ENCODE peak calls at places on chromosomes 2 and 18, in five cellular contexts. X, F, B, I and C are unnamed samples. For H3K4me1, the result is how much of the 10 kb centered on the place peaks cover.

GRCh38 chr2:95063401-95063958 is 38.0 kb downstream of the MAL start:
- DNase-seq in X (no peak), F (no peak), B (peak), I (no peak), C (no peak)

GRCh38 chr18:68742206-68742605 is 27.3 kb upstream of the TMX3 start:
- DNase-seq in X (no peak), F (no peak), B (no peak), I (no peak), C (peak)

GRCh38 chr2:235024191-235024611 is 72.4 kb downstream of the SH3BP4 start:
- DNase-seq in X (no peak), F (peak), B (peak), I (no peak), C (no peak)

GRCh38 chr2:240326246-240326645 is 109.2 kb upstream of the GPC1 start:
- DNase-seq in X (no peak), F (peak), B (no peak), I (no peak), C (peak)

GRCh38 chr2:20108655-20109396 is 57.4 kb upstream of the LAPTM4A start:
- DNase-seq in X (peak), F (peak), B (no peak), I (no peak), C (no peak)

GRCh38 chr2:64260093-64260808 is 116.0 kb upstream of the PELI1 start:
- DNase-seq in X (no peak), F (no peak), B (no peak), I (no peak), C (peak)

GRCh38 chr2:134447669-134448068 is 193.8 kb downstream of the MGAT5 start:
- DNase-seq in X (no peak), F (no peak), B (no peak), I (no peak), C (no peak)

GRCh38 chr2:139156730-139157129 is 376.5 kb upstream of the NXPH2 start:
- DNase-seq in X (no peak), F (no peak), B (no peak), I (no peak), C (no peak)

GRCh38 chr18:63043516-63043915 is 276.1 kb downstream of the BCL2 start:
- DNase-seq in X (no peak), F (peak), B (no peak), I (no peak), C (no peak)

GRCh38 chr2:83674050-83674449 is 785.0 kb downstream of the SUCLG1 start:
- DNase-seq in X (no peak), F (no peak), B (no peak), I (no peak), C (no peak)

GRCh38 chr2:233076749-233077148 is 16.6 kb downstream of the INPP5D start:
- DNase-seq in X (no peak), F (no peak), B (no peak), I (no peak), C (no peak)

DNA sequence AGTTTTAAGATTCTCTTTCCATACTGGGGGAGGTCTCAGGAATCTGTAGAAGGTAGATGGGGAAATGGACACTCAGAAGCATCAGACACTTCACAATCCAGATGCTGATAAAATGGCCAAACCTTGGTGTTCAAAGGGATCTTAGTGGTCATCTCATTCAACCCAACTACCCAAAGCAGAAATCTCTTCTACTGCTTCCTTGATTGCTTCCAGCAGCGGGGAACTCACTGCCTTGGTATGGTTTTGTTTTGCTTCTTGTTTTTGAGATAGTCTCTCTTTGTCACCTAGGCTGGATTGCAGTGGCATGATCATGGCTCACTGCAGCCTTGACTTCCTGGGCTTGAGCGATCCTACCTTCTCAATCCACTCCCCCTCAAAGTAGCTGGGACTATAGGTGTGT is 39.3 kb upstream of the PTMA start:
- DNase-seq in X (no peak), F (no peak), B (no peak), I (no peak), C (no peak)
- H3K4me1 ChIP-seq in X (half or more), F (under half), B (half or more), I (under half), C (under half)

GRCh38 chr2:227508001-227508400 is 36.0 kb downstream of the AGFG1 start:
- DNase-seq in X (no peak), F (no peak), B (no peak), I (no peak), C (no peak)
- H3K4me1 ChIP-seq in X (half or more), F (half or more), B (half or more), I (half or more), C (under half)

GRCh38 chr2:68375522-68376040 is 10.5 kb downstream of the PLEK start:
- DNase-seq in X (no peak), F (no peak), B (no peak), I (no peak), C (no peak)
- H3K4me1 ChIP-seq in X (under half), F (under half), B (under half), I (under half), C (under half)

GRCh38 chr2:217901400-217901799 is 101.4 kb downstream of the TNS1 start:
- DNase-seq in X (no peak), F (no peak), B (no peak), I (no peak), C (no peak)
- H3K4me1 ChIP-seq in X (under half), F (under half), B (half or more), I (half or more), C (under half)

DNA sequence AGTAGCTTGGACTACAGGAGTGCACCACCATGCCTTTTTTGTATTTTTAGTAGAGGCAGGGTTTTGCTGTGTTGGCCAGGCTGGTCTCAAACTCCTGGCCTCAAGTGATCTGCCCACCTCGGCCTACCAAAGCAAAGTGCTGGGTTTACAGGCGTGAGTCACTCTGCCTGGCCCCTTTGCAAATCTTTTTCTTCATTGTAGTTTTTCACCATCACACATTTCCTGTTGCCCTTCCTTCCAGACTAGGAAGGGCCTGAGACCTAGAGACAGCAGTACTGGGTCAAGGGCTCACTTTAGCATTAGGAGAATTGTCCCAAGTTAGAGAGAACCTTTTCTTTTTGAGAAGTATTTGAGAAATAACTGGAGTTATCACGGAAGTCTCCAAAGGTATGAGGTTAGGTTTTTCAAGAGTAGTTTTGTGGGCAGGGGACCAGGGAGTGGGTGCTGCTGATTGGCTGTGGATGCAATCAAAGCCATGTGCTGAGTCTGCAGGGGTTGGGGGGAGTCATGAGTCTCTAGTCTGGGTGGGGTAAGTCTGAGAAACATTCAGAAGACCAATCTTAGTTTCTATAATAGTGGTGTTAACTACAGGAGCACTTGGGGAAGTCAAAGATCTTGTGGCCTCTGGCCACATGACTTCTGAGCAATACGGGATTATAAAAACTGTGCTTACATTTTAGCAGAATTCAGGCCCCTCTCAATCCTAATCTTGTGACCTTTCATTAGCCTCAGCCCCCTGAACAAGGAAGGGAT is 23.7 kb downstream of the B3GNT2 start:
- DNase-seq in X (no peak), F (no peak), B (no peak), I (no peak), C (no peak)
- H3K4me1 ChIP-seq in X (under half), F (under half), B (under half), I (half or more), C (under half)

GRCh38 chr2:120874876-120875275 is 139.2 kb downstream of the GLI2 start:
- DNase-seq in X (no peak), F (peak), B (no peak), I (no peak), C (no peak)
- H3K4me1 ChIP-seq in X (under half), F (under half), B (under half), I (under half), C (under half)

DNA sequence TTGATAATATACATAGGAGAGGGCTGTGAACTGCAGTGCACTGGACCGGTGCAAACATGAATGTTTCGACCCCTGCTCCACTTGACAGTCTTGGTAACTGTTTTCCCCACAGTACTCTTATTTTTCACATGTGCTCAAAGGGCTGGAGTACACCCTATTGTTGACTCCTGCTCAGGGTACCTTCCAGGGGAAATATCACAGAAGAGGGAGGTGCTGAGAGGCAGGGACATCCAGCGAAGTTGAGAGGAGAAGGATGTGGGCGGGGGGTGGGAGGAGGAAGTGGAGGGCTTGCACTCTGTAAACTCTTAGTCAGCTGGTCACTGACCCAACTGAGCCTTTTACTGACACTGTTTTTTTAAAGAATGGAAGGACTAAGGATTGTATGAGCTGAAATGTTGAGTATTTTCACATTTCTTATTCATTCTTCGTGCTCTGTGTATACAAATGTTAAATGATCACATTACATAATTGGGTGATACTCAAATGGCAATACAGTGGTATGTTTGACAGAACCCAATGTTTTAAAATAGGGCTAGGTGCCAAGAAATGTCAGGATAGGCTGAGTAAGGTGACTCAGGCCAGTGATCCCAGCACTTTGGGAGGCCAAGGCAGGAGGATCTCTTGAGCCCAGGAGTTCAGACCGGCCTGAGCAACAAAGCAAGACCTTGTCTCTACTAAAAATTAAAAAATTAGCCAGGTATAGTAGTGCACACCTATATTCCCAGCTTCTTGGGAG is 10.0 kb downstream of the INPP4A start:
- DNase-seq in X (no peak), F (peak), B (peak), I (no peak), C (no peak)
- H3K4me1 ChIP-seq in X (under half), F (under half), B (half or more), I (under half), C (under half)

GRCh38 chr2:61535449-61535848 is 2.7 kb downstream of the XPO1 start:
- DNase-seq in X (no peak), F (peak), B (no peak), I (no peak), C (no peak)
- H3K4me1 ChIP-seq in X (under half), F (under half), B (under half), I (under half), C (under half)

GRCh38 chr2:216732334-216732733 is 37.0 kb upstream of the IGFBP5 start:
- DNase-seq in X (no peak), F (no peak), B (no peak), I (no peak), C (no peak)

GRCh38 chr2:216724190-216724589 is 28.8 kb upstream of the IGFBP5 start:
- DNase-seq in X (no peak), F (no peak), B (no peak), I (no peak), C (no peak)

GRCh38 chr2:216730871-216731270 is 35.5 kb upstream of the IGFBP5 start:
- DNase-seq in X (no peak), F (no peak), B (no peak), I (no peak), C (no peak)

GRCh38 chr2:216731465-216731864 is 36.1 kb upstream of the IGFBP5 start:
- DNase-seq in X (no peak), F (no peak), B (no peak), I (no peak), C (no peak)

DNA sequence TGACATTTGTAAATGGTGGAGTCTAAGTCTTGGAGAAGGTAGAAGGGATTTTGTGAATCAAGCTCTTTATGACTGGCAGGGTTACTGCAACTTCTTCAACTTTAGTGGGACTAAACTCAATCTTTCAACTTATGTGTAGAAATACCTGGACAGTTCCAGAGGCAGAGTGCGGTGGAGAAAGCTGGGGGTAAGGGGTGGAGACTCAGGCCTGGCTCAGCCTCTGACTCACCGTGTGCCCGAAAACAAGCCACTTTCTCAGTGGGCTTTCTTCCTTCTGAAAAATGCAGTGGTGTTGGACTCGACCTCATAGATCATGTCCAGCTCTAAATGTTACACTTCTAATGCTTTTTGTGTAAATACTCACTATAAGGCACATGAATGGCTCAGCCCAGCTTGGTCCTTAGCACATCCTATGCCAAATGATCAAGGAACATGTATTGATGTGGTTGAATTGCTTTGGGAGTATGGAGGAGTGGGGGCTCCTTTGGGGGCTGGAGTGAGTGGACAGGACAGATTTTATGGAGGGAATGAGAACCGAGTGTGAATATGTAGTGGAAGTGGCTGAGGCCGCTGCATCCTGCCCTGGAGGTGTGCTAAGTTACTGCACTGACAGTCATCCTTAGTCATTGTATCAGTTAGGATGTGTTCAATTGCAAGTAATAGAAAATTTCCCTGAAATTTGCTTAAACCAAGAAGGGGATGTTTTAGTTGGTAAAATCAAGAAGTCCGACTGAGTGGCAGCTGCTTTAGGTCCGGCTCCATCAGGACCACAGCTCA is 32.2 kb upstream of the IGFBP5 start:
- DNase-seq in X (no peak), F (peak), B (no peak), I (no peak), C (no peak)
- H3K4me1 ChIP-seq in X (under half), F (under half), B (under half), I (under half), C (under half)